ENCODE peak calls at places on chromosome 5, in four cellular contexts. X is AG10803, U is breast epithelium, I is vagina. G is an unnamed sample.

GRCh38 chr5:151222054-151222768 is 1.7 kb downstream of the CCDC69 start:
- DNase-seq in I (no peak), U (no peak), X (no peak), G (no peak)

GRCh38 chr5:329106-329757 is 7.7 kb downstream of the AHRR start:
- DNase-seq in X (peak), U (no peak), I (no peak), G (no peak)

GRCh38 chr5:64364426-64364825 is 141.4 kb upstream of the RGS7BP start:
- DNase-seq in X (no peak), I (no peak), U (no peak), G (no peak)

GRCh38 chr5:30401479-30402058 is 791.9 kb upstream of the CDH6 start:
- DNase-seq in I (no peak), X (no peak), U (no peak), G (no peak)

GRCh38 chr5:127367912-127368468 is 77.4 kb downstream of the MEGF10 start:
- DNase-seq in U (no peak), X (no peak), I (no peak), G (no peak)

GRCh38 chr5:127650022-127650421 is 1.1 kb downstream of the CTXN3 start:
- DNase-seq in I (no peak), X (no peak), U (no peak), G (no peak)

GRCh38 chr5:124980174-124980941 is 233.9 kb upstream of the ZNF608 start:
- DNase-seq in X (no peak), U (peak), I (no peak), G (no peak)

GRCh38 chr5:131259326-131259725 is 4.5 kb upstream of the CDC42SE2 start:
- DNase-seq in I (no peak), U (no peak), X (no peak), G (no peak)

GRCh38 chr5:125394661-125395280 is 648.3 kb upstream of the ZNF608 start:
- DNase-seq in I (no peak), U (no peak), X (no peak), G (no peak)

GRCh38 chr5:121640298-121640697 is 211.4 kb upstream of the FTMT start:
- DNase-seq in I (no peak), X (no peak), U (no peak), G (no peak)

GRCh38 chr5:128074171-128074570 is 9.4 kb upstream of the SLC12A2 start:
- DNase-seq in I (no peak), U (no peak), X (no peak), G (no peak)

GRCh38 chr5:50593681-50594080 is 72.8 kb upstream of the PARP8 start:
- DNase-seq in I (no peak), U (no peak), X (no peak), G (no peak)

GRCh38 chr5:122846051-122846567 is 696 bp downstream of the SNX24 start:
- DNase-seq in U (no peak), X (peak), I (no peak), G (no peak)

GRCh38 chr5:179226696-179227095 is 118.6 kb downstream of the ADAMTS2 start:
- DNase-seq in X (no peak), I (no peak), U (no peak), G (no peak)

DNA sequence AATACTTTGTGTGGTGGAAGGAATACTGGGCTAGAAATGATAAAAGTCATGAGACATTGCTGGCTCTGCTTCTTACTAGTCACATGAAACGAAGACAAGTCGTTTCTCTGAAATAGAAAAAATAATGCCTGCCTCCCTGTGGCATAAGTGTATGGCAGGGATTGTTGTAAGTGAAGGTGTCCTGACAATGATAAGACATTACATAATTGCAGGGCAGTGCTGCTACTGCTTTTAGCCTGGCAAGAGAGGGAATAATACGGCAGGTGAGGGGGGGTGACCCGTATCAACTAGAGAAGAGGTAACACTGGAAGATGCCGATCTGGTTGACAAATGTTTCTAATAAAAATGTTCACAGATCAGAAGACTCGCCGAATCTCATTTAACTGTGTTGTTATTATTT is 314.3 kb downstream of the KIAA0825 start:
- DNase-seq in I (no peak), U (no peak), X (no peak), G (no peak)
- TF ChIP-seq CTCF in I (no peak), U (no peak), X (no peak), G (no peak)

GRCh38 chr5:135069895-135070657 is 36.0 kb upstream of the PITX1 start:
- DNase-seq in I (no peak), X (no peak), U (no peak), G (no peak)

GRCh38 chr5:135071311-135071710 is 37.3 kb upstream of the PITX1 start:
- DNase-seq in U (no peak), X (no peak), I (no peak), G (no peak)

GRCh38 chr5:135067587-135067986 is 33.6 kb upstream of the PITX1 start:
- DNase-seq in X (no peak), I (no peak), U (no peak), G (no peak)

GRCh38 chr5:135066781-135067430 is 32.9 kb upstream of the PITX1 start:
- DNase-seq in X (no peak), U (no peak), I (no peak), G (no peak)

GRCh38 chr5:135069016-135069770 is 35.2 kb upstream of the PITX1 start:
- DNase-seq in X (no peak), I (no peak), U (no peak), G (no peak)
- TF ChIP-seq CTCF in X (no peak), I (no peak), U (no peak), G (no peak)

GRCh38 chr5:90294604-90295003 is 115.0 kb downstream of the CETN3 start:
- DNase-seq in I (no peak), X (no peak), U (no peak), G (no peak)
- TF ChIP-seq CTCF in I (no peak), X (no peak), U (no peak), G (no peak)

GRCh38 chr5:100188339-100188738 is 346.8 kb upstream of the FAM174A start:
- DNase-seq in U (no peak), X (no peak), I (no peak), G (no peak)
- TF ChIP-seq CTCF in U (no peak), X (no peak), I (no peak), G (no peak)

GRCh38 chr5:6291961-6292360 is 86.4 kb downstream of the MED10 start:
- DNase-seq in X (peak), U (no peak), I (no peak), G (no peak)
- TF ChIP-seq CTCF in X (peak), U (no peak), I (no peak), G (no peak)

G was measured in mesothelial cell of epicardium.